ENCODE peak calls at places on chromosomes 7 and 10, in nine cellular contexts. N, F, C, I, L, S, V, Y and J are unnamed samples. For H3K27me3, the result is how much of the 10 kb centered on the place peaks cover.

GRCh38 chr7:159020987-159021386 is 123.7 kb downstream of the VIPR2 start:
- DNase-seq in N (no peak), F (peak), C (no peak), I (no peak), L (no peak), S (no peak), V (peak), Y (no peak), J (no peak)

GRCh38 chr7:140896996-140897395 is 27.7 kb downstream of the BRAF start:
- DNase-seq in N (no peak), F (no peak), C (peak), I (no peak), L (no peak), S (no peak), V (no peak), Y (no peak), J (no peak)

GRCh38 chr10:89670926-89671325 is 25.9 kb upstream of the PANK1 start:
- DNase-seq in N (no peak), F (no peak), C (no peak), I (no peak), L (no peak), S (no peak), V (no peak), Y (no peak), J (no peak)

GRCh38 chr7:131157530-131158243 is 170.0 kb upstream of the MKLN1 start:
- DNase-seq in N (no peak), F (no peak), C (no peak), I (peak), L (no peak), S (peak), V (peak), Y (peak), J (no peak)

GRCh38 chr7:151798851-151799428 is 78.0 kb downstream of the PRKAG2 start:
- DNase-seq in N (no peak), F (no peak), C (no peak), I (no peak), L (no peak), S (no peak), V (peak), Y (no peak), J (no peak)

GRCh38 chr10:102997998-102998397 is 79.9 kb downstream of the CNNM2 start:
- DNase-seq in N (no peak), F (no peak), C (peak), I (no peak), L (no peak), S (no peak), V (no peak), Y (no peak), J (peak)

GRCh38 chr7:25385731-25386136 is 157.4 kb upstream of the NPVF start:
- DNase-seq in N (no peak), F (no peak), C (no peak), I (no peak), L (no peak), S (no peak), V (no peak), Y (no peak), J (no peak)

GRCh38 chr10:103789771-103790201 is 65.6 kb downstream of the SH3PXD2A start:
- DNase-seq in N (no peak), F (peak), C (peak), I (no peak), L (no peak), S (no peak), V (no peak), Y (no peak), J (peak)

GRCh38 chr10:69652111-69652856 is 22.2 kb downstream of the FAM241B start:
- DNase-seq in N (no peak), F (no peak), C (no peak), I (no peak), L (no peak), S (no peak), V (peak), Y (no peak), J (no peak)

GRCh38 chr10:69651362-69651761 is 21.3 kb downstream of the FAM241B start:
- DNase-seq in N (no peak), F (no peak), C (no peak), I (no peak), L (no peak), S (no peak), V (peak), Y (no peak), J (no peak)

GRCh38 chr10:69654376-69654775 is 24.3 kb downstream of the FAM241B start:
- DNase-seq in N (no peak), F (no peak), C (no peak), I (no peak), L (no peak), S (no peak), V (peak), Y (no peak), J (no peak)

GRCh38 chr10:69653561-69653960 is 23.5 kb downstream of the FAM241B start:
- DNase-seq in N (no peak), F (no peak), C (no peak), I (no peak), L (no peak), S (no peak), V (peak), Y (no peak), J (no peak)

DNA sequence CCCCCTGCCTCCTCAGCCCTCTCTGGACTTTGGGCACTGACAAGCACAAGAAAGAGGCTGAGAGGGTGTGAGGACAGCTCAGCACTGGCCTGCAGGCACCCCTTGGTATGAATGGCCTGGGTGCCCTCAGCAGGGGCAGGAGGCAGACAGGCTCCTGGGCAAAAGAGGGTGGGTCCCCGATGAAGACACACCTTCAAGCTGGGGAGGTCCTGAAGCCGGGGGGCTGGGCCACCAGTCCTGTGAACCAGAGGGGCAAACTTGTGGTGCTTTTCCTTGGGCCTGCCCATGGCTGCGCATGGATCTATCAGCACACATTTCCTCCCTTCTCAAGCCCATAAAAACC is 22.8 kb downstream of the FAM241B start:
- DNase-seq in N (no peak), F (no peak), C (no peak), I (no peak), L (no peak), S (no peak), V (peak), Y (no peak), J (no peak)
- H3K27me3 ChIP-seq in N (half or more), F (under half), C (under half), I (under half), L (under half), S (under half), V (under half), Y (under half), J (under half)

DNA sequence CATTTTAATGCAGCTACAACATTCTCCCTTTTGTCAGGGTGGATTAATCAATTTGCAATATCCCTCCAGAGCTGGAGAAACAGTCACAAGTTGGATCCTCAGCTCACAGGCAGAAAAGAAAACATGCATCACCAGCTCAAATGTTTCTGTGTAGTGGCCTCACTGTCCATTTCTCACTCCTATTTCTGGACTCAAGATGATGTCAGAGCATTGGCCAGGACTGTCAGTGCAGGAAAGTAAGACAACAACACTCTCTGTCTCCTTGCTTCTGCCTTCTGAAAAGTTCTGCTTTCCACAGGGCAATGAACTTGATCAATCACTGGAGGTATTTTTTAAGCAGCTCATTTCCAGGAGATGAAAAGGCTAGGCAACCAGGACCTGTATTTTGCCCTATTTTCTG is 8.2 kb upstream of the SVIL start:
- DNase-seq in N (no peak), F (no peak), C (no peak), I (no peak), L (no peak), S (no peak), V (no peak), Y (peak), J (no peak)
- H3K4me3 ChIP-seq in N (no peak), F (no peak), C (no peak), I (no peak), L (no peak), S (no peak), V (peak), Y (no peak), J (no peak)

GRCh38 chr7:87342231-87342630 is 3.2 kb upstream of the CROT start:
- DNase-seq in N (no peak), F (no peak), C (no peak), I (no peak), L (no peak), S (no peak), V (no peak), Y (no peak), J (no peak)

GRCh38 chr7:87336136-87336535 is 9.3 kb upstream of the CROT start:
- DNase-seq in N (no peak), F (no peak), C (no peak), I (no peak), L (no peak), S (no peak), V (no peak), Y (no peak), J (no peak)

GRCh38 chr7:87344446-87344845 is 1.0 kb upstream of the CROT start:
- DNase-seq in N (no peak), F (no peak), C (no peak), I (no peak), L (no peak), S (no peak), V (no peak), Y (no peak), J (peak)

GRCh38 chr7:87341441-87341840 is 4.0 kb upstream of the CROT start:
- DNase-seq in N (no peak), F (no peak), C (no peak), I (no peak), L (no peak), S (no peak), V (no peak), Y (no peak), J (no peak)

GRCh38 chr7:87339373-87339897 is 6.0 kb upstream of the CROT start:
- DNase-seq in N (no peak), F (no peak), C (no peak), I (no peak), L (no peak), S (no peak), V (no peak), Y (no peak), J (no peak)
- H3K27me3 ChIP-seq in N (under half), F (under half), C (under half), I (under half), L (under half), S (under half), V (under half), Y (under half), J (under half)

DNA sequence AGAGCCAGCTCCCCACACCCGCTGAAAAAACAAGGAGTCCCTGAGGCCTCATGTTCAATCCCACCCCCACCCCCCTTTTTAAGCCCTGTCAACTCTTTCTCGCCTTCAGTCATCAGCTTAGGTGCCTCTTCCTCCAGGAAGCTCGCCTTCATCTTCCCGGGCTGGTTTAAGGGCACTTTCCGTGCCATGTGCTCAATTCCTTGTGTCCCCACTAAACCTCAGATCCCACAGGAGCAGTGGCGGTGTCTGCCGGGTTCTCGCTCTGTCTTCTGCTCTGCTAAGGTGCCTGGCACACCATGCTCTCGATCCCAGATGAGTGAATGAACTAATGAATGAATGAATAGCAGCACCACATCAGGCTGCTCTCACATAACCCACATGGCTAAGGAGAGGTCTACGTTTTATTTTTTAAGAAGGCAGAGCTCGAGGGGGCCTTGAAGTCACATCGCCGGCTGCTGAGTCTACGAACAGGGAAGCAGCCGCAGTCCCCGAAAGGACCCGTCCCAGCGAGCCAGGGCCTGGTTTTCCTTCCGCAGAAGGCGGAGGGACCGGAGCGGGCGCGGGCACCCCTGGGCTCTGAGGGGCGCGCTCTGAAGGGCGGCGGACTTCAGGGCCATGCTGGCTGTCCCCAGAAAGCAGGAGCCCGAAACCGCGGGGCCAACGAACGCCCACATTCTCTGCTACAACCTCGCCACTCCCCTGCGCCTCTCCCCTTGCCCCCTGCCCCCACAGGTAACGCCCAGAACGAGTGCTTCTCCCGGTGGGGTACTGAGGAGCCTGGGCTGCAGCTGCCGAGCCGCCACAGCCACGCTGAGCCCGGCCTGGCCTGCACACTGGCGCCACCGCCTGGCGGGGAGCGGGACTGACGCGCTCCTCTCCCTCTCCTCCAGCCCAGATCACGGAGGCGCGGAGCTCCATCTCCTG is 73.4 kb upstream of the KCNMA1 start:
- DNase-seq in N (no peak), F (peak), C (peak), I (peak), L (peak), S (peak), V (peak), Y (peak), J (peak)
- H3K4me3 ChIP-seq in N (peak), F (peak), C (peak), I (peak), L (peak), S (peak), V (peak), Y (peak), J (peak)